ENCODE peak calls at places on chromosome 20, in nine cellular contexts. One of them, this sample, is unnamed.

GRCh38 chr20:47705497-47705856 is 79.8 kb downstream of the SULF2 start:
- DNase-seq in hepatocyte: no peak
- DNase-seq in CD8-positive, alpha-beta T cell: no peak
- DNase-seq in GM23338: no peak
- DNase-seq in kidney epithelial cell: no peak
- DNase-seq in psoas muscle: no peak
- DNase-seq in transverse colon: no peak
- DNase-seq in esophagus squamous epithelium: no peak
- DNase-seq in fibroblast of lung: no peak
- DNase-seq in this sample: no peak

GRCh38 chr20:36313936-36314335 is 7.8 kb downstream of the DLGAP4 start:
- DNase-seq in hepatocyte: no peak
- DNase-seq in CD8-positive, alpha-beta T cell: no peak
- DNase-seq in GM23338: no peak
- DNase-seq in kidney epithelial cell: no peak
- DNase-seq in psoas muscle: no peak
- DNase-seq in transverse colon: no peak
- DNase-seq in esophagus squamous epithelium: no peak
- DNase-seq in fibroblast of lung: no peak
- DNase-seq in this sample: no peak

GRCh38 chr20:57288676-57289075 is 22.2 kb upstream of the BMP7 start:
- DNase-seq in hepatocyte: no peak
- DNase-seq in CD8-positive, alpha-beta T cell: no peak
- DNase-seq in GM23338: peak; percentile 15
- DNase-seq in kidney epithelial cell: no peak
- DNase-seq in psoas muscle: no peak
- DNase-seq in transverse colon: no peak
- DNase-seq in esophagus squamous epithelium: no peak
- DNase-seq in fibroblast of lung: no peak
- DNase-seq in this sample: no peak

GRCh38 chr20:41304002-41304401 is 13.5 kb downstream of the ZHX3 start:
- DNase-seq in hepatocyte: no peak
- DNase-seq in CD8-positive, alpha-beta T cell: no peak
- DNase-seq in GM23338: no peak
- DNase-seq in kidney epithelial cell: no peak
- DNase-seq in psoas muscle: no peak
- DNase-seq in transverse colon: no peak
- DNase-seq in esophagus squamous epithelium: no peak
- DNase-seq in fibroblast of lung: no peak
- DNase-seq in this sample: no peak

GRCh38 chr20:49405062-49405683 is 77.3 kb downstream of the KCNB1 start:
- DNase-seq in hepatocyte: no peak
- DNase-seq in CD8-positive, alpha-beta T cell: no peak
- DNase-seq in GM23338: no peak
- DNase-seq in kidney epithelial cell: no peak
- DNase-seq in psoas muscle: no peak
- DNase-seq in transverse colon: no peak
- DNase-seq in esophagus squamous epithelium: no peak
- DNase-seq in fibroblast of lung: no peak
- DNase-seq in this sample: no peak

GRCh38 chr20:14919473-14920157 is 582.2 kb upstream of the FLRT3 start:
- DNase-seq in hepatocyte: peak; percentile 72
- DNase-seq in CD8-positive, alpha-beta T cell: no peak
- DNase-seq in GM23338: peak; percentile 89
- DNase-seq in kidney epithelial cell: no peak
- DNase-seq in psoas muscle: no peak
- DNase-seq in transverse colon: peak; percentile 19
- DNase-seq in esophagus squamous epithelium: no peak
- DNase-seq in fibroblast of lung: no peak
- DNase-seq in this sample: peak; percentile 37

GRCh38 chr20:50747275-50747674 is 15.9 kb downstream of the PARD6B start:
- DNase-seq in hepatocyte: no peak
- DNase-seq in CD8-positive, alpha-beta T cell: no peak
- DNase-seq in GM23338: no peak
- DNase-seq in kidney epithelial cell: no peak
- DNase-seq in psoas muscle: no peak
- DNase-seq in transverse colon: no peak
- DNase-seq in esophagus squamous epithelium: no peak
- DNase-seq in fibroblast of lung: no peak
- DNase-seq in this sample: no peak

GRCh38 chr20:8367679-8368078 is 235.6 kb downstream of the PLCB1 start:
- DNase-seq in hepatocyte: no peak
- DNase-seq in CD8-positive, alpha-beta T cell: no peak
- DNase-seq in GM23338: no peak
- DNase-seq in kidney epithelial cell: no peak
- DNase-seq in psoas muscle: no peak
- DNase-seq in transverse colon: no peak
- DNase-seq in esophagus squamous epithelium: no peak
- DNase-seq in fibroblast of lung: no peak
- DNase-seq in this sample: no peak

GRCh38 chr20:23144856-23145255 is 58.7 kb upstream of the CD93 start:
- DNase-seq in hepatocyte: no peak
- DNase-seq in CD8-positive, alpha-beta T cell: no peak
- DNase-seq in GM23338: no peak
- DNase-seq in kidney epithelial cell: no peak
- DNase-seq in psoas muscle: no peak
- DNase-seq in transverse colon: peak; percentile 1
- DNase-seq in esophagus squamous epithelium: no peak
- DNase-seq in fibroblast of lung: no peak
- DNase-seq in this sample: no peak

GRCh38 chr20:62287759-62288534 is 14.8 kb upstream of the ADRM1 start:
- DNase-seq in hepatocyte: no peak
- DNase-seq in CD8-positive, alpha-beta T cell: no peak
- DNase-seq in GM23338: no peak
- DNase-seq in kidney epithelial cell: no peak
- DNase-seq in psoas muscle: no peak
- DNase-seq in transverse colon: no peak
- DNase-seq in esophagus squamous epithelium: no peak
- DNase-seq in fibroblast of lung: no peak
- DNase-seq in this sample: peak; percentile 55

GRCh38 chr20:62288535-62289105 is 14.2 kb upstream of the ADRM1 start:
- DNase-seq in hepatocyte: no peak
- DNase-seq in CD8-positive, alpha-beta T cell: no peak
- DNase-seq in GM23338: no peak
- DNase-seq in kidney epithelial cell: no peak
- DNase-seq in psoas muscle: no peak
- DNase-seq in transverse colon: no peak
- DNase-seq in esophagus squamous epithelium: no peak
- DNase-seq in fibroblast of lung: no peak
- DNase-seq in this sample: no peak

GRCh38 chr20:62285722-62286121 is 17.1 kb upstream of the ADRM1 start:
- DNase-seq in hepatocyte: no peak
- DNase-seq in CD8-positive, alpha-beta T cell: no peak
- DNase-seq in GM23338: no peak
- DNase-seq in kidney epithelial cell: no peak
- DNase-seq in psoas muscle: no peak
- DNase-seq in transverse colon: no peak
- DNase-seq in esophagus squamous epithelium: no peak
- DNase-seq in fibroblast of lung: no peak
- DNase-seq in this sample: no peak

GRCh38 chr20:62286493-62287064 is 16.2 kb upstream of the ADRM1 start:
- DNase-seq in hepatocyte: no peak
- DNase-seq in CD8-positive, alpha-beta T cell: no peak
- DNase-seq in GM23338: no peak
- DNase-seq in kidney epithelial cell: no peak
- DNase-seq in psoas muscle: no peak
- DNase-seq in transverse colon: no peak
- DNase-seq in esophagus squamous epithelium: no peak
- DNase-seq in fibroblast of lung: no peak
- DNase-seq in this sample: no peak

DNA sequence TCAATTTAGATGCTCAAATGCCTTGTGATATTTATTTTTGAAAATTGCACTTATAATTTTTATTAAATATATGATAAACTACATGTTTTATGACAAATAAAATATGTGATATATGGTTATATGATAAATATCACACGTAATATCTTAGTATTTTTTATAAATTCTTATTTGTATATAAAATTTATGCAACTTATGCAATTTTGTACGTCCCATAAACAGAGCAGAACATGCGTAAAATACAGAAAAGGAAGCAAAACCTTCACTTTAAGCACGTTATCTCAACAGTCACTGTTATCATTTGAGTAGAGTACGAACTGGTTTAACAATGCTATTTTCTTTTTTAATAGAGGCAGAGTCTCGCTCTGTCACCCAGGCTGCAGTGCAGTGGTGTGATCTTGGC is 15.7 kb upstream of the ADRM1 start:
- DNase-seq in hepatocyte: no peak
- DNase-seq in CD8-positive, alpha-beta T cell: no peak
- DNase-seq in GM23338: no peak
- DNase-seq in kidney epithelial cell: no peak
- DNase-seq in psoas muscle: no peak
- DNase-seq in transverse colon: no peak
- DNase-seq in esophagus squamous epithelium: no peak
- DNase-seq in fibroblast of lung: no peak
- DNase-seq in this sample: no peak
- TF ChIP-seq CTCF in hepatocyte: no peak
- TF ChIP-seq CTCF in CD8-positive, alpha-beta T cell: no peak
- TF ChIP-seq CTCF in GM23338: no peak
- TF ChIP-seq CTCF in kidney epithelial cell: no peak
- TF ChIP-seq CTCF in psoas muscle: no peak
- TF ChIP-seq CTCF in transverse colon: no peak
- TF ChIP-seq CTCF in esophagus squamous epithelium: no peak
- TF ChIP-seq CTCF in fibroblast of lung: no peak
- TF ChIP-seq CTCF in this sample: no peak

GRCh38 chr20:13202553-13202952 is 18.5 kb upstream of the ISM1 start:
- DNase-seq in hepatocyte: no peak
- DNase-seq in CD8-positive, alpha-beta T cell: no peak
- DNase-seq in GM23338: no peak
- DNase-seq in kidney epithelial cell: no peak
- DNase-seq in psoas muscle: no peak
- DNase-seq in transverse colon: no peak
- DNase-seq in esophagus squamous epithelium: no peak
- DNase-seq in fibroblast of lung: no peak
- DNase-seq in this sample: no peak

GRCh38 chr20:13205848-13206434 is 15.1 kb upstream of the ISM1 start:
- DNase-seq in hepatocyte: no peak
- DNase-seq in CD8-positive, alpha-beta T cell: no peak
- DNase-seq in GM23338: no peak
- DNase-seq in kidney epithelial cell: no peak
- DNase-seq in psoas muscle: no peak
- DNase-seq in transverse colon: no peak
- DNase-seq in esophagus squamous epithelium: no peak
- DNase-seq in fibroblast of lung: no peak
- DNase-seq in this sample: no peak

GRCh38 chr20:13205402-13205801 is 15.7 kb upstream of the ISM1 start:
- DNase-seq in hepatocyte: no peak
- DNase-seq in CD8-positive, alpha-beta T cell: no peak
- DNase-seq in GM23338: no peak
- DNase-seq in kidney epithelial cell: no peak
- DNase-seq in psoas muscle: no peak
- DNase-seq in transverse colon: no peak
- DNase-seq in esophagus squamous epithelium: no peak
- DNase-seq in fibroblast of lung: no peak
- DNase-seq in this sample: no peak

GRCh38 chr20:13199279-13199678 is 21.8 kb upstream of the ISM1 start:
- DNase-seq in hepatocyte: no peak
- DNase-seq in CD8-positive, alpha-beta T cell: no peak
- DNase-seq in GM23338: peak; percentile 37
- DNase-seq in kidney epithelial cell: no peak
- DNase-seq in psoas muscle: no peak
- DNase-seq in transverse colon: no peak
- DNase-seq in esophagus squamous epithelium: no peak
- DNase-seq in fibroblast of lung: no peak
- DNase-seq in this sample: no peak

DNA sequence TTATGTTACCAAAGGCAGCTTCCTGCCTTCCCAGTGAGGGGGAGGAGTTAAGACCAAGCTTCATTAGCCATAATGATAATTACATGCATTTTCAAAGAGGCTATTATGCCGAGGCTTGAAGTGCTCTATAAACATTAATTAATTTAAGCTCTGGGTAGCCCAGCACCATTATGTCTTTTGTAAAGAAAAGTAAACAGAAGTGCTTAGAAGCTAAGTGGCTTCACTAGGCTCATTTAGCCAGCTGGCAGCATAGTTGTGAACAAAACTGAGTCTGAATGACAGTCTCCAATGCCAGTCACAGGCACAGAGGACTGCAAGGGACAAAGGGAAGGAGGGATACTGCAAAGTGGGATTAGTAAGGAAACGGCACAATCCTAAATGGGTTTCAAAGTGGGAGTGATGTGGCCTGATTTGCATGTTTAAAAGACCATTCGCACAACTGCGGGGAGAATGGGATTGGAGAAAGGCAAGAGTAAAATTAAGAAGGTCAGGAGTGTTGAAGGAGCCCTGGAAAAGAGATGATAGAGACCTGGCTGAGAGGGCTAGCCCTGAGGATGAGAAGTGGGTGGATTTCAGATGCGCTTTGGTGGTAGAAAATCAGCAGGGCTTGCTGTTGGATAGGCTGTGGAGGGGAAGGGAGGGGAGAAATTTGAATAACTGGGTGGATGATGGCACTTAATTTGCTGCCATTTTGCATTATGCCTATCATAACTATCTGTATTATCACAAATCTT is 20.1 kb upstream of the ISM1 start:
- DNase-seq in hepatocyte: no peak
- DNase-seq in CD8-positive, alpha-beta T cell: no peak
- DNase-seq in GM23338: peak; percentile 25
- DNase-seq in kidney epithelial cell: no peak
- DNase-seq in psoas muscle: no peak
- DNase-seq in transverse colon: no peak
- DNase-seq in esophagus squamous epithelium: no peak
- DNase-seq in fibroblast of lung: no peak
- DNase-seq in this sample: no peak
- H3K27me3 ChIP-seq in hepatocyte: no peaks in the 10 kb centered on the region
- H3K27me3 ChIP-seq in CD8-positive, alpha-beta T cell: no peaks in the 10 kb centered on the region
- H3K27me3 ChIP-seq in GM23338: no peaks in the 10 kb centered on the region
- H3K27me3 ChIP-seq in kidney epithelial cell: no peaks in the 10 kb centered on the region
- H3K27me3 ChIP-seq in psoas muscle: no peaks in the 10 kb centered on the region
- H3K27me3 ChIP-seq in transverse colon: no peaks in the 10 kb centered on the region
- H3K27me3 ChIP-seq in esophagus squamous epithelium: no peaks in the 10 kb centered on the region
- H3K27me3 ChIP-seq in fibroblast of lung: no peaks in the 10 kb centered on the region
- H3K27me3 ChIP-seq in this sample: no peaks in the 10 kb centered on the region

DNA sequence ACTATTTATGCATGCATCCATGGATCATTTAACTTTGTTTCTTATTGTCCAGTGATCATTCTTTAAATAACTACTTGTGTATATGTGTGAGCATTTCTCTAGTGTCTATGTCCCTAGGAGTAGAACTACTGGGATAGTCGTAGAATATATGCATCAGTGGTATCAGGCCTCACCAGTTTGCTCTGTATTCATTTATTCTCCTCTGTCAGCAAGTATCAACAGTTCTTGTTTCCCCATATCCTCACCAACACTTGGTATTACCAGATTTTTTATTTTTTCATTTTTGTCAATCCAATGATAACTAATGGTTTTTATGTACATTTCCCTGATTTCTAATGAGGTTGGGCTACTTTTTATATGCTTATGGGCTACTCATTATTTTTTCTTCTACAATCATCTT is 27.9 kb downstream of the CTNNBL1 start:
- DNase-seq in hepatocyte: no peak
- DNase-seq in CD8-positive, alpha-beta T cell: no peak
- DNase-seq in GM23338: no peak
- DNase-seq in kidney epithelial cell: no peak
- DNase-seq in psoas muscle: no peak
- DNase-seq in transverse colon: no peak
- DNase-seq in esophagus squamous epithelium: no peak
- DNase-seq in fibroblast of lung: no peak
- DNase-seq in this sample: no peak
- H3K4me3 ChIP-seq in hepatocyte: no peak overlapping the region
- H3K4me3 ChIP-seq in CD8-positive, alpha-beta T cell: no peak overlapping the region
- H3K4me3 ChIP-seq in GM23338: no peak overlapping the region
- H3K4me3 ChIP-seq in kidney epithelial cell: no peak overlapping the region
- H3K4me3 ChIP-seq in psoas muscle: no peak overlapping the region
- H3K4me3 ChIP-seq in transverse colon: no peak overlapping the region
- H3K4me3 ChIP-seq in esophagus squamous epithelium: no peak overlapping the region
- H3K4me3 ChIP-seq in fibroblast of lung: no peak overlapping the region
- H3K4me3 ChIP-seq in this sample: no peak overlapping the region

GRCh38 chr20:59087829-59088433 is 45.3 kb upstream of the PRELID3B start:
- DNase-seq in hepatocyte: peak; percentile 86
- DNase-seq in CD8-positive, alpha-beta T cell: peak; percentile 94
- DNase-seq in GM23338: peak; percentile 91
- DNase-seq in kidney epithelial cell: no peak
- DNase-seq in psoas muscle: peak; percentile 81
- DNase-seq in transverse colon: peak; percentile 89
- DNase-seq in esophagus squamous epithelium: peak; percentile 7
- DNase-seq in fibroblast of lung: peak; percentile 25
- DNase-seq in this sample: peak; percentile 51
- TF ChIP-seq CTCF in hepatocyte: peak; percentile 74
- TF ChIP-seq CTCF in CD8-positive, alpha-beta T cell: peak; percentile 88
- TF ChIP-seq CTCF in GM23338: peak; percentile 95
- TF ChIP-seq CTCF in kidney epithelial cell: peak; percentile 95
- TF ChIP-seq CTCF in psoas muscle: peak; percentile 92
- TF ChIP-seq CTCF in transverse colon: peak; percentile 91
- TF ChIP-seq CTCF in esophagus squamous epithelium: peak; percentile 87
- TF ChIP-seq CTCF in fibroblast of lung: peak; percentile 87
- TF ChIP-seq CTCF in this sample: peak; percentile 93